ENCODE peak calls at places on chromosomes 1 and 21, in eight cellular contexts. F is fibroblast of lung, M is transverse colon, C is Panc1, R is WERI-Rb-1, T is iPS DF 6.9, N is IMR-90, S is upper lobe of right lung. U is an unnamed sample.

GRCh38 chr1:12586171-12586942 is 31.7 kb downstream of the DHRS3 start:
- DNase-seq in C (no peak), N (no peak), M (no peak), R (no peak), T (no peak), F (no peak), S (no peak), U (no peak)

GRCh38 chr1:8009043-8010002 is 16.8 kb downstream of the ERRFI1 start:
- DNase-seq in M (no peak), F (peak; percentile 20), T (no peak), R (no peak), C (no peak), N (no peak), S (no peak), U (no peak)

GRCh38 chr1:163069142-163069541 is at the start of gene RGS4:
- DNase-seq in M (peak; percentile 8), R (peak; percentile 56), S (no peak), F (peak; percentile 97), T (peak; percentile 71), C (no peak), N (peak; percentile 98), U (no peak)

GRCh38 chr1:186983327-186983726 is 154.6 kb downstream of the PLA2G4A start:
- DNase-seq in M (peak; percentile 18), F (peak; percentile 53), C (no peak), T (no peak), R (no peak), S (no peak), N (peak; percentile 98), U (no peak)

GRCh38 chr1:164240081-164240480 is 318.9 kb upstream of the PBX1 start:
- DNase-seq in C (no peak), F (peak; percentile 3), R (peak; percentile 22), S (no peak), N (no peak), T (peak; percentile 31), M (no peak), U (no peak)

GRCh38 chr1:119047040-119047438 is 58.9 kb upstream of the TBX15 start:
- DNase-seq in N (peak; percentile 35), R (no peak), C (no peak), M (no peak), S (no peak), F (peak; percentile 77), T (no peak), U (no peak)

GRCh38 chr1:107523736-107524135 is 382.9 kb downstream of the NTNG1 start:
- DNase-seq in N (no peak), C (no peak), F (no peak), T (no peak), R (no peak), M (no peak), S (no peak), U (no peak)

GRCh38 chr1:80251591-80251990 is 1245.1 kb upstream of the ADGRL4 start:
- DNase-seq in R (no peak), M (no peak), T (no peak), S (no peak), F (no peak), N (no peak), C (no peak), U (no peak)

GRCh38 chr1:201224671-201225400 is 34.2 kb downstream of the IGFN1 start:
- DNase-seq in M (no peak), S (no peak), C (no peak), R (peak; percentile 7), N (no peak), T (no peak), F (no peak), U (no peak)

GRCh38 chr1:205744403-205744802 is 5.6 kb downstream of the NUCKS1 start:
- DNase-seq in M (no peak), T (no peak), R (no peak), F (no peak), N (no peak), C (no peak), S (no peak), U (no peak)

GRCh38 chr1:205743977-205744376 is 6.0 kb downstream of the NUCKS1 start:
- DNase-seq in T (no peak), R (no peak), F (no peak), M (no peak), N (no peak), S (no peak), C (no peak), U (no peak)

GRCh38 chr1:205749094-205749825 is 722 bp downstream of the NUCKS1 start:
- DNase-seq in F (peak; percentile 96), M (peak; percentile 96), R (peak; percentile 100), N (peak; percentile 95), C (peak; percentile 59), T (peak; percentile 84), S (peak; percentile 98), U (peak; percentile 87)

GRCh38 chr1:205748398-205749093 is 1.4 kb downstream of the NUCKS1 start:
- DNase-seq in N (peak; percentile 79), F (peak; percentile 69), M (no peak), R (no peak), S (no peak), T (no peak), C (peak; percentile 71), U (no peak)

GRCh38 chr1:205746757-205747412 is 3.1 kb downstream of the NUCKS1 start:
- DNase-seq in M (no peak), N (no peak), F (no peak), T (no peak), S (no peak), R (no peak), C (no peak), U (no peak)
- H3K27ac ChIP-seq in M (no peak overlapping the region), N (no peak overlapping the region), F (no peak overlapping the region), T (no peak overlapping the region), S (no peak overlapping the region), R (no peak overlapping the region), C (peak overlapping the region; percentile 98), U (no peak overlapping the region)

GRCh38 chr21:33292724-33293123 is 26.6 kb downstream of the IL10RB start:
- DNase-seq in F (no peak), T (no peak), R (no peak), C (no peak), N (no peak), S (no peak), M (no peak), U (no peak)

GRCh38 chr21:33293136-33293535 is 27.0 kb downstream of the IL10RB start:
- DNase-seq in T (no peak), S (no peak), M (no peak), R (no peak), C (no peak), F (no peak), N (no peak), U (peak; percentile 25)

GRCh38 chr21:33291686-33292085 is 25.5 kb downstream of the IL10RB start:
- DNase-seq in C (no peak), N (no peak), S (no peak), M (no peak), R (no peak), T (no peak), F (no peak), U (no peak)

GRCh38 chr21:33296156-33296555 is 28.6 kb upstream of the IFNAR1 start:
- DNase-seq in C (no peak), R (no peak), F (no peak), M (no peak), N (no peak), T (no peak), S (no peak), U (no peak)

GRCh38 chr21:33293811-33294216 is 27.6 kb downstream of the IL10RB start:
- DNase-seq in F (no peak), N (no peak), R (no peak), C (no peak), S (no peak), T (no peak), M (no peak), U (no peak)
- H3K27ac ChIP-seq in F (no peak overlapping the region), N (no peak overlapping the region), R (no peak overlapping the region), C (no peak overlapping the region), S (no peak overlapping the region), T (no peak overlapping the region), M (no peak overlapping the region), U (no peak overlapping the region)

DNA sequence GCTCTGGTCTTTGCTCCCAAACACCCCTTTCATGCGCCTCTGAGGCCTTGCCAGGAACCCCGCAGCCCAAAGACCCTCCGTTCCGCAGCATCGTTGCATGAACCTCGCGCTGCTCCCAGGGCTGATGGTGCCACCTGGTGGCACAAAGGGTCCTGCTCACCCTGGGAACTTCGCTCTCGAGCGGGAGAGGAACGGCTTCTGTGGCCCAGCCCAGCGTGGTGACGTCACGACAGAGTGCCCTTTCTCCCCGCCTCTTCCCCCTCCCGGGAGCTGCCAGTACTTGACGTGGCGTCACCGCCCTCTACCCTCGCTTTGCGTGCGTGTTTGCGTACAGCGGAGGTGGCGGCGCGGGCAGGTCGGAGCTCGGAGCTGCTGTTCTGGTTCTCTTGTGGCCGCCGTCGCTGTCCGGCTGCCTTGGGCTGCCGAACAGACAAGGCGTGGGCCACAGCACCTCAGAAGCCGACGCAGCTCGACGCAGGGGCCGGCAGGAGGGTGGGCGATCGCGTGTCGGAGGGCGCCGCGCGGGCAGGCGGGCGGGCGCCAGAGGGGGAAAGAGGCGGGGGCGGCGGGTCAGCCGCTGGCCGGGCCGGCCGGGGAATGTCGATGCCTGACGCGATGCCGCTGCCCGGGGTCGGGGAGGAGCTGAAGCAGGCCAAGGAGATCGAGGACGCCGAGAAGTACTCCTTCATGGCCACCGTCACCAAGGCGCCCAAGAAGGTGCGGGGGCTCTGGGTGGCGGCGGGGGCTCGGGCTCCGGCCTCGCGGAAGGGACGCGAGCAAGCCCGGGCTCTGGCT is at the start of gene AHCYL1:
- DNase-seq in S (peak; percentile 100), N (peak; percentile 99), M (peak; percentile 100), C (peak; percentile 86), R (peak; percentile 100), T (peak; percentile 98), F (peak; percentile 98), U (peak; percentile 99)
- H3K27ac ChIP-seq in S (peak within 1 kb of the TSS; percentile 97), N (peak within 1 kb of the TSS; percentile 91), M (peak within 1 kb of the TSS; percentile 95), C (peak within 1 kb of the TSS; percentile 95), R (peak within 1 kb of the TSS; percentile 88), T (no peak within 1 kb of the TSS), F (peak within 1 kb of the TSS; percentile 97), U (peak within 1 kb of the TSS; percentile 96)

GRCh38 chr1:224258351-224258750 is 71.6 kb downstream of the NVL start:
- DNase-seq in N (no peak), F (no peak), R (no peak), C (no peak), S (no peak), M (no peak), T (no peak), U (no peak)

GRCh38 chr1:224252466-224252865 is 69.4 kb downstream of the DEGS1 start:
- DNase-seq in C (no peak), T (no peak), F (peak; percentile 24), S (no peak), M (no peak), N (no peak), R (no peak), U (no peak)

GRCh38 chr1:224253721-224254120 is 70.7 kb downstream of the DEGS1 start:
- DNase-seq in C (no peak), N (peak; percentile 27), M (no peak), S (no peak), F (peak; percentile 72), T (no peak), R (no peak), U (no peak)

GRCh38 chr1:224259986-224260385 is 70.0 kb downstream of the NVL start:
- DNase-seq in N (no peak), S (no peak), F (peak; percentile 54), C (no peak), R (no peak), M (no peak), T (no peak), U (no peak)

DNA sequence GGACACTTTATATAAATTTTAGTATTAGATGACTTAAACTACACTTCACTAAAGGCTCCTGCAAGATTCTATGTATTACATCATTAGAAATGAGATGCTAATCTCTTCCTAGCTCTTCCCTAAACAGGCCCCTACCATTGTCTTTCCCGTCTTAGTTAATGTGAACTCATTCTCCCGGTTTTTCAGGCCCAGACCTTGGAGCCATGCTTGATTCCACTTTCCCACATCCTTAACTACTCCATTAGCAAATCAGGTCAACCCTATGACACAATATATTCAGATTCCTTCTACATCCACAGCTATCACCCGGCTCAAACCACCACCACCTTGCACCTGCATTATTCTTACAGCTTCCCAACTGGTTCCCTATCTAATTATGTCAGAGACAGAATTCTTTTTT is 73.3 kb downstream of the NVL start:
- DNase-seq in F (no peak), T (no peak), N (no peak), R (no peak), M (no peak), S (no peak), C (no peak), U (no peak)
- H3K27ac ChIP-seq in F (no peak overlapping the region), T (no peak overlapping the region), N (no peak overlapping the region), R (no peak overlapping the region), M (no peak overlapping the region), S (no peak overlapping the region), C (no peak overlapping the region), U (no peak overlapping the region)